ENCODE peak calls at places on chromosomes 6 and 20, in ten cellular contexts. One of them, this sample, is unnamed.

GRCh38 chr6:16135078-16135477 is 6.2 kb downstream of the MYLIP start:
- DNase-seq in SJSA1: no peak
- DNase-seq in stomach: no peak
- DNase-seq in HCT116: no peak
- DNase-seq in tibial artery: no peak
- DNase-seq in prostate gland: no peak
- DNase-seq in IMR-90: no peak
- DNase-seq in spleen: no peak
- DNase-seq in CD4-positive, alpha-beta memory T cell: no peak
- DNase-seq in uterus: no peak
- DNase-seq in this sample: no peak

GRCh38 chr6:31122803-31123706 is 2.8 kb upstream of the CDSN start:
- DNase-seq in uterus: peak; percentile 70
- DNase-seq in HCT116: peak; percentile 72
- DNase-seq in stomach: peak; percentile 76
- DNase-seq in spleen: no peak
- DNase-seq in CD4-positive, alpha-beta memory T cell: no peak
- DNase-seq in tibial artery: peak; percentile 57
- DNase-seq in SJSA1: peak; percentile 88
- DNase-seq in prostate gland: peak; percentile 69
- DNase-seq in IMR-90: peak; percentile 76
- DNase-seq in this sample: peak; percentile 48

GRCh38 chr6:10720229-10720959 is 2.5 kb upstream of the TMEM14C start:
- DNase-seq in SJSA1: peak; percentile 50
- DNase-seq in spleen: peak; percentile 95
- DNase-seq in stomach: peak; percentile 36
- DNase-seq in HCT116: no peak
- DNase-seq in tibial artery: no peak
- DNase-seq in CD4-positive, alpha-beta memory T cell: peak; percentile 65
- DNase-seq in uterus: peak; percentile 18
- DNase-seq in prostate gland: no peak
- DNase-seq in IMR-90: peak; percentile 17
- DNase-seq in this sample: peak; percentile 30

GRCh38 chr20:36532388-36532787 is 8.9 kb upstream of the MYL9 start:
- DNase-seq in HCT116: no peak
- DNase-seq in tibial artery: peak; percentile 13
- DNase-seq in stomach: no peak
- DNase-seq in IMR-90: no peak
- DNase-seq in prostate gland: no peak
- DNase-seq in uterus: no peak
- DNase-seq in spleen: no peak
- DNase-seq in CD4-positive, alpha-beta memory T cell: no peak
- DNase-seq in SJSA1: no peak
- DNase-seq in this sample: no peak

GRCh38 chr6:107113460-107114212 is 1.7 kb downstream of the BEND3 start:
- DNase-seq in stomach: no peak
- DNase-seq in prostate gland: no peak
- DNase-seq in tibial artery: peak; percentile 29
- DNase-seq in spleen: no peak
- DNase-seq in IMR-90: no peak
- DNase-seq in CD4-positive, alpha-beta memory T cell: no peak
- DNase-seq in HCT116: no peak
- DNase-seq in uterus: no peak
- DNase-seq in SJSA1: no peak
- DNase-seq in this sample: no peak

GRCh38 chr6:163965426-163966348 is 551.2 kb downstream of the QKI start:
- DNase-seq in CD4-positive, alpha-beta memory T cell: no peak
- DNase-seq in spleen: no peak
- DNase-seq in stomach: no peak
- DNase-seq in prostate gland: peak; percentile 23
- DNase-seq in HCT116: no peak
- DNase-seq in IMR-90: no peak
- DNase-seq in SJSA1: no peak
- DNase-seq in tibial artery: no peak
- DNase-seq in uterus: peak; percentile 26
- DNase-seq in this sample: peak; percentile 37

GRCh38 chr20:57139342-57140093 is 126.9 kb downstream of the BMP7 start:
- DNase-seq in SJSA1: no peak
- DNase-seq in spleen: no peak
- DNase-seq in stomach: no peak
- DNase-seq in CD4-positive, alpha-beta memory T cell: no peak
- DNase-seq in HCT116: no peak
- DNase-seq in IMR-90: no peak
- DNase-seq in uterus: no peak
- DNase-seq in prostate gland: no peak
- DNase-seq in tibial artery: no peak
- DNase-seq in this sample: no peak

GRCh38 chr6:44099192-44099591 is 28.1 kb downstream of the MRPL14 start:
- DNase-seq in SJSA1: no peak
- DNase-seq in CD4-positive, alpha-beta memory T cell: no peak
- DNase-seq in prostate gland: no peak
- DNase-seq in IMR-90: no peak
- DNase-seq in uterus: no peak
- DNase-seq in stomach: no peak
- DNase-seq in spleen: no peak
- DNase-seq in HCT116: no peak
- DNase-seq in tibial artery: no peak
- DNase-seq in this sample: no peak

GRCh38 chr20:51613576-51613975 is 71.1 kb upstream of the NFATC2 start:
- DNase-seq in IMR-90: no peak
- DNase-seq in tibial artery: no peak
- DNase-seq in prostate gland: no peak
- DNase-seq in uterus: peak; percentile 77
- DNase-seq in spleen: no peak
- DNase-seq in HCT116: no peak
- DNase-seq in CD4-positive, alpha-beta memory T cell: no peak
- DNase-seq in SJSA1: no peak
- DNase-seq in stomach: no peak
- DNase-seq in this sample: no peak

GRCh38 chr20:38256966-38257365 is 3.6 kb downstream of the KIAA1755 start:
- DNase-seq in tibial artery: no peak
- DNase-seq in HCT116: no peak
- DNase-seq in CD4-positive, alpha-beta memory T cell: no peak
- DNase-seq in IMR-90: no peak
- DNase-seq in uterus: no peak
- DNase-seq in spleen: no peak
- DNase-seq in stomach: no peak
- DNase-seq in prostate gland: no peak
- DNase-seq in SJSA1: no peak
- DNase-seq in this sample: no peak

GRCh38 chr6:107361568-107362270 is 97.6 kb downstream of the PDSS2 start:
- DNase-seq in tibial artery: no peak
- DNase-seq in prostate gland: no peak
- DNase-seq in HCT116: no peak
- DNase-seq in uterus: no peak
- DNase-seq in CD4-positive, alpha-beta memory T cell: no peak
- DNase-seq in IMR-90: peak; percentile 82
- DNase-seq in SJSA1: no peak
- DNase-seq in spleen: no peak
- DNase-seq in stomach: no peak
- DNase-seq in this sample: no peak

GRCh38 chr6:167394330-167394729 is 69.4 kb downstream of the TTLL2 start:
- DNase-seq in CD4-positive, alpha-beta memory T cell: no peak
- DNase-seq in IMR-90: no peak
- DNase-seq in prostate gland: no peak
- DNase-seq in tibial artery: no peak
- DNase-seq in spleen: peak; percentile 55
- DNase-seq in HCT116: no peak
- DNase-seq in SJSA1: no peak
- DNase-seq in uterus: no peak
- DNase-seq in stomach: no peak
- DNase-seq in this sample: no peak

GRCh38 chr6:78598966-78599365 is 268.4 kb upstream of the IRAK1BP1 start:
- DNase-seq in spleen: no peak
- DNase-seq in stomach: no peak
- DNase-seq in SJSA1: peak; percentile 88
- DNase-seq in IMR-90: peak; percentile 97
- DNase-seq in CD4-positive, alpha-beta memory T cell: no peak
- DNase-seq in uterus: peak; percentile 43
- DNase-seq in HCT116: peak; percentile 98
- DNase-seq in tibial artery: no peak
- DNase-seq in prostate gland: no peak
- DNase-seq in this sample: no peak

DNA sequence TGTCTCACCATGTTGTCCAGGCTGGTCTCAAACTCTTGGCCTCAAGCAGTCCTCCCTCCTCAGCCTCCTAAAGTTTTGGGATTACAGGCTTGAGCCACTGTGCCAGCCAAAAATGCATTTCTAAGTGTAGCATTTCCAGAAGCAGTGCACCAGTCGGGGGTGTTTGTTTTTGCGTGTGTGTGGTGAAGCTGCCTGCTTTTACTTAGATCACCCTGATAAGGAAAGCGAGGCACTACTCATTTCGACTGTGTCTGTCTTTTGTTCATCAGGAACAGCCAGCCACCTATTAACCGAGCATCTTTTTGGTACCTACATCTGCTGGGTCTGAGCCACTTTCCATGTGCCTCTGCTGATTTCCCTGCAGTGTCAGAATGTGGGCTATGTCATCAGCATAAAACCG is 18.7 kb downstream of the SIRT5 start:
- DNase-seq in SJSA1: no peak
- DNase-seq in uterus: no peak
- DNase-seq in spleen: no peak
- DNase-seq in prostate gland: no peak
- DNase-seq in CD4-positive, alpha-beta memory T cell: no peak
- DNase-seq in HCT116: no peak
- DNase-seq in IMR-90: no peak
- DNase-seq in stomach: no peak
- DNase-seq in tibial artery: no peak
- DNase-seq in this sample: no peak
- H3K36me3 ChIP-seq in SJSA1: no peaks in the 10 kb centered on the region
- H3K36me3 ChIP-seq in uterus: no peaks in the 10 kb centered on the region
- H3K36me3 ChIP-seq in spleen: peaks cover 65% of the 10 kb centered on the region
- H3K36me3 ChIP-seq in prostate gland: peaks cover 3% of the 10 kb centered on the region
- H3K36me3 ChIP-seq in CD4-positive, alpha-beta memory T cell: peaks cover 18% of the 10 kb centered on the region
- H3K36me3 ChIP-seq in HCT116: no peaks in the 10 kb centered on the region
- H3K36me3 ChIP-seq in IMR-90: peaks cover 18% of the 10 kb centered on the region
- H3K36me3 ChIP-seq in stomach: peaks cover 86% of the 10 kb centered on the region
- H3K36me3 ChIP-seq in tibial artery: peaks cover 71% of the 10 kb centered on the region
- H3K36me3 ChIP-seq in this sample: no peaks in the 10 kb centered on the region

GRCh38 chr20:59297641-59298040 is 2.8 kb upstream of the EDN3 start:
- DNase-seq in spleen: no peak
- DNase-seq in uterus: no peak
- DNase-seq in HCT116: no peak
- DNase-seq in IMR-90: no peak
- DNase-seq in SJSA1: no peak
- DNase-seq in tibial artery: no peak
- DNase-seq in CD4-positive, alpha-beta memory T cell: no peak
- DNase-seq in stomach: no peak
- DNase-seq in prostate gland: no peak
- DNase-seq in this sample: no peak

GRCh38 chr20:59300341-59301081 is at the start of gene EDN3:
- DNase-seq in SJSA1: no peak
- DNase-seq in tibial artery: no peak
- DNase-seq in spleen: no peak
- DNase-seq in HCT116: no peak
- DNase-seq in prostate gland: no peak
- DNase-seq in IMR-90: no peak
- DNase-seq in uterus: no peak
- DNase-seq in stomach: no peak
- DNase-seq in CD4-positive, alpha-beta memory T cell: no peak
- DNase-seq in this sample: no peak

GRCh38 chr20:59299961-59300340 is 460 bp upstream of the EDN3 start:
- DNase-seq in HCT116: no peak
- DNase-seq in CD4-positive, alpha-beta memory T cell: no peak
- DNase-seq in spleen: no peak
- DNase-seq in prostate gland: peak; percentile 29
- DNase-seq in stomach: no peak
- DNase-seq in uterus: no peak
- DNase-seq in SJSA1: no peak
- DNase-seq in tibial artery: no peak
- DNase-seq in IMR-90: no peak
- DNase-seq in this sample: no peak

GRCh38 chr20:59305898-59306640 is 5.7 kb downstream of the EDN3 start:
- DNase-seq in spleen: no peak
- DNase-seq in uterus: no peak
- DNase-seq in tibial artery: no peak
- DNase-seq in SJSA1: no peak
- DNase-seq in prostate gland: no peak
- DNase-seq in IMR-90: no peak
- DNase-seq in HCT116: no peak
- DNase-seq in stomach: no peak
- DNase-seq in CD4-positive, alpha-beta memory T cell: no peak
- DNase-seq in this sample: no peak

DNA sequence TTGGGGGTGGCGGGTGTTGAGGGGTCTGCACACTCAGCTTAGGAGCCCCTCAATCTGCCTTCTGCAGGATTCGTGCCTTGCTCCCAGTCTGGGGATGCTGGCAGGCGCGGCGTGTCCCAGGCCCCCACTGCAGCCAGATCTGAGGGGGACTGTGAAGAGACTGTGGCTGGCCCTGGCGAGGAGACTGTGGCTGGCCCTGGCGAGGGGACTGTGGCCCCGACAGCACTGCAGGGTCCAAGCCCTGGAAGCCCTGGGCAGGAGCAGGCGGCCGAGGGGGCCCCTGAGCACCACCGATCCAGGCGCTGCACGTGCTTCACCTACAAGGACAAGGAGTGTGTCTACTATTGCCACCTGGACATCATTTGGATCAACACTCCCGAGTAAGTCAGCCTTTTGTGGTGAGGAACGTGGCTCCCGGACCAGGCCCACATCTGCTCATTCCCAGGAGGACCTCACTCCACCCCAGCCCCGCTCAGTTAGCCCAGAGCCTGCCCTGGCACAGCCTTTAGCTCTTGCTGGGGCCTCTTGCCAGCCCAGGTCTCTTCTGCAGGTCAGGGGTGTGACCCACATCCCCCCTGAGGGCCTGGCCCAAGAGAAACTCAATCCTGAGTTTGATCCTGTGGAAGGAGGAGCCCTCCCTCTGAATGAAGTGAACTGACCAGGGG is 1.1 kb downstream of the EDN3 start:
- DNase-seq in HCT116: no peak
- DNase-seq in spleen: no peak
- DNase-seq in SJSA1: no peak
- DNase-seq in IMR-90: no peak
- DNase-seq in CD4-positive, alpha-beta memory T cell: no peak
- DNase-seq in prostate gland: no peak
- DNase-seq in uterus: no peak
- DNase-seq in tibial artery: no peak
- DNase-seq in stomach: no peak
- DNase-seq in this sample: no peak
- H3K27me3 ChIP-seq in HCT116: peaks cover 48% of the 10 kb centered on the region
- H3K27me3 ChIP-seq in spleen: peaks cover 25% of the 10 kb centered on the region
- H3K27me3 ChIP-seq in SJSA1: peaks cover 36% of the 10 kb centered on the region
- H3K27me3 ChIP-seq in IMR-90: no peaks in the 10 kb centered on the region
- H3K27me3 ChIP-seq in CD4-positive, alpha-beta memory T cell: peaks cover 14% of the 10 kb centered on the region
- H3K27me3 ChIP-seq in prostate gland: no peaks in the 10 kb centered on the region
- H3K27me3 ChIP-seq in uterus: no peaks in the 10 kb centered on the region
- H3K27me3 ChIP-seq in tibial artery: peaks cover 42% of the 10 kb centered on the region
- H3K27me3 ChIP-seq in stomach: peaks cover 94% of the 10 kb centered on the region
- H3K27me3 ChIP-seq in this sample: peaks cover 63% of the 10 kb centered on the region

GRCh38 chr6:140340795-140341194 is 966.3 kb upstream of the CITED2 start:
- DNase-seq in CD4-positive, alpha-beta memory T cell: no peak
- DNase-seq in prostate gland: no peak
- DNase-seq in uterus: no peak
- DNase-seq in HCT116: no peak
- DNase-seq in IMR-90: no peak
- DNase-seq in spleen: no peak
- DNase-seq in stomach: no peak
- DNase-seq in tibial artery: no peak
- DNase-seq in SJSA1: no peak
- DNase-seq in this sample: no peak
- H3K4me3 ChIP-seq in CD4-positive, alpha-beta memory T cell: no peak overlapping the region
- H3K4me3 ChIP-seq in prostate gland: no peak overlapping the region
- H3K4me3 ChIP-seq in uterus: no peak overlapping the region
- H3K4me3 ChIP-seq in HCT116: no peak overlapping the region
- H3K4me3 ChIP-seq in IMR-90: no peak overlapping the region
- H3K4me3 ChIP-seq in spleen: no peak overlapping the region
- H3K4me3 ChIP-seq in stomach: no peak overlapping the region
- H3K4me3 ChIP-seq in tibial artery: no peak overlapping the region
- H3K4me3 ChIP-seq in SJSA1: no peak overlapping the region
- H3K4me3 ChIP-seq in this sample: no peak overlapping the region

GRCh38 chr6:37584654-37585522 is 85.2 kb upstream of the CCDC167 start:
- DNase-seq in SJSA1: no peak
- DNase-seq in CD4-positive, alpha-beta memory T cell: no peak
- DNase-seq in spleen: no peak
- DNase-seq in stomach: no peak
- DNase-seq in HCT116: no peak
- DNase-seq in prostate gland: no peak
- DNase-seq in uterus: no peak
- DNase-seq in IMR-90: no peak
- DNase-seq in tibial artery: no peak
- DNase-seq in this sample: no peak
- H3K36me3 ChIP-seq in SJSA1: no peaks in the 10 kb centered on the region
- H3K36me3 ChIP-seq in CD4-positive, alpha-beta memory T cell: no peaks in the 10 kb centered on the region
- H3K36me3 ChIP-seq in spleen: no peaks in the 10 kb centered on the region
- H3K36me3 ChIP-seq in stomach: no peaks in the 10 kb centered on the region
- H3K36me3 ChIP-seq in HCT116: no peaks in the 10 kb centered on the region
- H3K36me3 ChIP-seq in prostate gland: no peaks in the 10 kb centered on the region
- H3K36me3 ChIP-seq in uterus: no peaks in the 10 kb centered on the region
- H3K36me3 ChIP-seq in IMR-90: no peaks in the 10 kb centered on the region
- H3K36me3 ChIP-seq in tibial artery: no peaks in the 10 kb centered on the region
- H3K36me3 ChIP-seq in this sample: no peaks in the 10 kb centered on the region